ENCODE peak calls at places on chromosomes 16 and 17, in four cellular contexts. J is CD8-positive, alpha-beta T cell; G is ovary; D is transverse colon. Y is an unnamed sample.

GRCh38 chr16:46853713-46854443 is 22.9 kb upstream of the C16orf87 start:
- DNase-seq in J (peak), G (peak), D (peak), Y (no peak)

GRCh38 chr16:28012031-28012445 is 51.5 kb downstream of the GSG1L start:
- DNase-seq in G (no peak), D (no peak), J (no peak), Y (no peak)

GRCh38 chr16:68234188-68235104 is 1.5 kb downstream of the ESRP2 start:
- DNase-seq in G (peak), D (peak), J (no peak), Y (peak)

GRCh38 chr17:45676695-45677094 is 107.4 kb upstream of the CRHR1 start:
- DNase-seq in G (no peak), J (no peak), D (no peak), Y (no peak)

GRCh38 chr17:10205549-10206185 is 7.3 kb upstream of the GAS7 start:
- DNase-seq in G (no peak), J (no peak), D (no peak), Y (no peak)

GRCh38 chr17:2398655-2399571 is 1.9 kb downstream of the MNT start:
- DNase-seq in G (peak), J (peak), D (peak), Y (peak)

GRCh38 chr17:41369023-41369422 is 590 bp downstream of the KRT33B start:
- DNase-seq in G (no peak), D (no peak), J (no peak), Y (no peak)

GRCh38 chr17:76271669-76272540 is 6.8 kb downstream of the UBALD2 start:
- DNase-seq in D (peak), J (no peak), G (peak), Y (no peak)

GRCh38 chr17:30476726-30477082 is 504 bp upstream of the GOSR1 start:
- DNase-seq in G (no peak), J (peak), D (no peak), Y (no peak)

GRCh38 chr16:86221085-86221484 is 289.2 kb upstream of the FOXF1 start:
- DNase-seq in D (no peak), J (no peak), G (peak), Y (no peak)

GRCh38 chr16:90018297-90019200 is 707 bp downstream of the DBNDD1 start:
- DNase-seq in G (no peak), D (peak), J (no peak), Y (no peak)

GRCh38 chr17:73936908-73937627 is 266.4 kb upstream of the RPL38 start:
- DNase-seq in G (no peak), J (no peak), D (no peak), Y (no peak)

GRCh38 chr16:65024649-65025243 is 97.1 kb downstream of the CDH11 start:
- DNase-seq in J (no peak), D (no peak), G (no peak), Y (no peak)

GRCh38 chr17:2018716-2019490 is 6.2 kb downstream of the RTN4RL1 start:
- DNase-seq in G (no peak), D (no peak), J (no peak), Y (no peak)

GRCh38 chr17:56045907-56046306 is 107.4 kb upstream of the ANKFN1 start:
- DNase-seq in J (no peak), G (no peak), D (no peak), Y (no peak)

GRCh38 chr17:65537845-65538678 is 23.4 kb downstream of the AXIN2 start:
- DNase-seq in J (no peak), D (no peak), G (no peak), Y (no peak)

GRCh38 chr16:68275611-68276191 is 11.4 kb downstream of the SLC7A6 start:
- DNase-seq in G (no peak), J (peak), D (no peak), Y (no peak)

DNA sequence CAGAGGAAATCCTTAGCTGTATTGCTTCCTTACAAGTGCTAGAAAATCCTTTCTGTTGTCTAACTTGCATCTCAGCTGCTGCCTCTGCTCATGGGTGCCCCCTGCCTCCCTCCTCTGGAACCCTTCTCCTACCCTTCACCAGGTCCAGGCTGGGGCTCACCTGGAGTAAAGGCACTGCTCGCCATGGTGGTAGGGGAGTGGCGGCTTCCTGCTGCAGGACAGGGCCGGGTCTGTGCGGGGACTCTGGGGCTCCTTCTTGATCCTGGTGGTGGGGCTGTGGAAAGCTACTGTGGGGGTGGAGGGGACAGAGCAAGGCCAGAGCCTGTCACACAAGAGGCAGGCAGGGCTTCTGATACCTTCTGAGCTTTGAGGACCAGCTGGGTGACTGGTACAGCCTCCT is 12.4 kb downstream of the ETV4 start:
- DNase-seq in D (no peak), J (no peak), G (no peak), Y (no peak)
- TF ChIP-seq CTCF in D (no peak), J (no peak), G (no peak), Y (no peak)

GRCh38 chr16:878071-878784 is 77.7 kb upstream of the GNG13 start:
- DNase-seq in G (no peak), D (peak), J (no peak), Y (no peak)
- TF ChIP-seq CTCF in G (no peak), D (no peak), J (no peak), Y (no peak)

GRCh38 chr16:25172831-25173230 is 43.9 kb upstream of the AQP8 start:
- DNase-seq in D (no peak), J (no peak), G (no peak), Y (no peak)

GRCh38 chr16:25177512-25177830 is 39.3 kb upstream of the AQP8 start:
- DNase-seq in D (no peak), J (no peak), G (no peak), Y (no peak)

GRCh38 chr16:25177831-25178688 is 38.7 kb upstream of the AQP8 start:
- DNase-seq in D (peak), G (peak), J (no peak), Y (no peak)

GRCh38 chr16:25174285-25174684 is 42.5 kb upstream of the AQP8 start:
- DNase-seq in J (no peak), G (no peak), D (no peak), Y (no peak)

GRCh38 chr16:25176136-25176535 is 40.6 kb upstream of the AQP8 start:
- DNase-seq in D (no peak), G (no peak), J (no peak), Y (no peak)
- TF ChIP-seq CTCF in D (no peak), G (no peak), J (no peak), Y (no peak)

GRCh38 chr17:80938556-80938955 is 53.1 kb upstream of the CHMP6 start:
- DNase-seq in D (no peak), J (no peak), G (no peak), Y (no peak)
- TF ChIP-seq CTCF in D (no peak), J (no peak), G (no peak), Y (no peak)

DNA sequence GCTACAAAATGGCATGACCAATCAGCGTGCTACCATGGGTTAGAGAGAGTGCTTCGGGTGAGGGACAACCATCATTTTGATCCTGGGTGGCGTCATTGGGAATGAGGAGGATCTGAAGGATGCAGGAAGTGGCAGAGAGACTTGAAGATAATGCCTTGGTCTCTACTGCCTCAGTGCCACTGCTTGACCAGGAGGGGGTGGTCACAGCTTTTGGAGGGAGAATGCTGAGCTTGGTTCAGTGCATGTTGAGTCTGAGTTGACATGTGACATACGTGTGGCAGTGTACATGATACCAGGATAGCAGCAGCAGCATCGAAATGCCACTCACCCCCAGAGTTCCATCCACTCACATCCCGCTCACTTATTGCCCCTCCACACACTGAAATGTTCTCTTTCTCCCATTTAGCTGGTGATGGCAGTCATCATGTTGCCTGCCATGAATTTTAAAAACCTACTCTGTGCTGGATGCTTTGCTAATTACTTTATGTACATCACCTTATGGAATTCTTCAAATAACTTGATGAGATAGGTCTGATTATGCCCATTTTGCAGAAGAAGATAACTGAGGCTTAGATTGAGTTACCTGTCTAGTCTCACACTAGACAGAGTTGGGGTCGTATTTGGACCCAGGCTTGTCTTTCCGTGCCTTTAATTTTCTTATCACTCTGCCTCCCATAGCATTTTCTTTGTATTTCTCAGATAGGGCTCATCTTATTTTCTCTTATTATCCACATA is 36.7 kb downstream of the ARSG start:
- DNase-seq in J (no peak), D (no peak), G (no peak), Y (no peak)
- TF ChIP-seq CTCF in J (no peak), D (no peak), G (no peak), Y (no peak)

GRCh38 chr17:338442-339192 is 14.0 kb downstream of the RPH3AL start:
- DNase-seq in J (no peak), D (peak), G (peak), Y (no peak)
- TF ChIP-seq CTCF in J (no peak), D (no peak), G (no peak), Y (no peak)

GRCh38 chr16:301950-302349 is 19.0 kb downstream of the PDIA2 start:
- DNase-seq in D (no peak), G (no peak), J (no peak), Y (no peak)

GRCh38 chr16:305916-306315 is 23.0 kb downstream of the PDIA2 start:
- DNase-seq in G (no peak), J (no peak), D (no peak), Y (no peak)

GRCh38 chr16:306911-307370 is 24.0 kb downstream of the PDIA2 start:
- DNase-seq in D (no peak), G (no peak), J (no peak), Y (no peak)

GRCh38 chr16:301235-301634 is 18.3 kb downstream of the PDIA2 start:
- DNase-seq in D (no peak), J (no peak), G (no peak), Y (no peak)

GRCh38 chr16:303760-304505 is 21.0 kb downstream of the PDIA2 start:
- DNase-seq in J (no peak), D (no peak), G (no peak), Y (no peak)
- TF ChIP-seq CTCF in J (no peak), D (no peak), G (no peak), Y (no peak)

GRCh38 chr17:376936-377863 is 24.6 kb upstream of the RPH3AL start:
- DNase-seq in D (no peak), G (no peak), J (no peak), Y (no peak)

GRCh38 chr17:373616-374225 is 21.1 kb upstream of the RPH3AL start:
- DNase-seq in J (no peak), D (no peak), G (no peak), Y (no peak)

GRCh38 chr17:372157-373152 is 19.8 kb upstream of the RPH3AL start:
- DNase-seq in D (no peak), J (no peak), G (no peak), Y (no peak)

GRCh38 chr17:371583-371982 is 19.0 kb upstream of the RPH3AL start:
- DNase-seq in G (no peak), J (no peak), D (no peak), Y (no peak)
- TF ChIP-seq CTCF in G (no peak), J (no peak), D (no peak), Y (no peak)

DNA sequence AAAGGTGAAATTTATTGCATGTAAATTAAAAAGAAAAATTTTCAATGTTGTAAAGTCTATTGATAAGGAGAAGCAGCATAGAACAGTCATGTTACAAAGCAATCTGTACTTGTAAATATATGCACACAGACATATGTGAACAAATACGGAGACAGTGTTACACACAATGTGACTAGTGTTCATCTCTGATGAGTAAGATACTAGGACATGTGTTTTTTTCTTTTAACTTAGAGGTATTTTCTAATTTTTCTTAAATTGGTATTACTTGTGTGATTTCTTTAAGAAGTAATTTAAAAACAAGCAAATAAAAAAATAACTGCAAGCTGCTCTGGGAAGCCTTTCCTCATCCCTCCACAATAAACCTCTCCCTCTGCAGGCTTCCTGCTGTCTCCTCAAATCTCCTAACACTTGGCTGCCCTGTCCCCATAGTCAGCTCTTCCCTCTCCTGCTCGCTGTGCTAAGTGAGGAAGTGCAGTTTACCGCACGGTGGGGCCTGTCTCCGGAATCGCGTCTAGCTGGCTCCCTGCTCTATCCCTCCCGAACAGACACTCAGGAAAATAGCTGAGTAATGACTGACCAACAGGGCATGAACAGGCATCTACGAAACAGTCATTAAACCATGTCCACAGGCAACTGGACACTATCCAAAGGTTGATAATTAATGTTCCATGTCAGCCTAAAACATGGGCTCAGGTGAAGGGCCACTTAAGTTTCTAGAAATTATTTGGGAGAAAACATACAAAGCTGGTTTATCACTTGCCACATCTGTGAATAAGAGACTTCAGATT is 35.9 kb downstream of the CMTM4 start:
- DNase-seq in G (peak), J (no peak), D (peak), Y (no peak)
- TF ChIP-seq CTCF in G (no peak), J (no peak), D (no peak), Y (no peak)

Y was measured in coronary artery.